ENCODE peak calls at places on chromosomes 1 and 21, in six cellular contexts. P, A, D, V, M and Z are unnamed samples. For H3K4me1 and H3K27me3, the result is how much of the 10 kb centered on the place peaks cover.

GRCh38 chr21:28480091-28480869 is 512.4 kb downstream of the LTN1 start:
- DNase-seq in P (no peak), A (no peak), D (no peak), V (no peak), M (no peak), Z (no peak)

GRCh38 chr1:244005455-244005854 is 45.6 kb upstream of the ZBTB18 start:
- DNase-seq in P (no peak), A (no peak), D (no peak), V (no peak), M (no peak), Z (no peak)

GRCh38 chr1:239448911-239449310 is 62.5 kb downstream of the CHRM3 start:
- DNase-seq in P (no peak), A (no peak), D (no peak), V (no peak), M (no peak), Z (no peak)

GRCh38 chr21:33945652-33946270 is 30.2 kb upstream of the ATP5PO start:
- DNase-seq in P (no peak), A (no peak), D (no peak), V (no peak), M (no peak), Z (no peak)

GRCh38 chr21:43771199-43771675 is 4.9 kb downstream of the CSTB start:
- DNase-seq in P (no peak), A (no peak), D (no peak), V (no peak), M (no peak), Z (no peak)

GRCh38 chr21:26115899-26116298 is 54.7 kb downstream of the APP start:
- DNase-seq in P (no peak), A (no peak), D (no peak), V (no peak), M (no peak), Z (no peak)

GRCh38 chr1:159978107-159978398 is 24.0 kb upstream of the SLAMF9 start:
- DNase-seq in P (no peak), A (no peak), D (no peak), V (no peak), M (no peak), Z (no peak)

GRCh38 chr1:41699861-41700248 is 215.4 kb upstream of the EDN2 start:
- DNase-seq in P (no peak), A (no peak), D (no peak), V (no peak), M (no peak), Z (no peak)

GRCh38 chr1:241551759-241552638 is 19.8 kb downstream of the KMO start:
- DNase-seq in P (no peak), A (no peak), D (no peak), V (no peak), M (peak), Z (peak)

GRCh38 chr1:236983818-236984217 is 20.4 kb downstream of the MT1HL1 start:
- DNase-seq in P (no peak), A (no peak), D (no peak), V (no peak), M (no peak), Z (no peak)

GRCh38 chr1:44327679-44328491 is 27.2 kb downstream of the ERI3 start:
- DNase-seq in P (no peak), A (peak), D (peak), V (peak), M (peak), Z (peak)

GRCh38 chr1:228772516-228773212 is 37.4 kb downstream of the RHOU start:
- DNase-seq in P (no peak), A (no peak), D (no peak), V (no peak), M (no peak), Z (no peak)
- H3K4me1 ChIP-seq in P (under half), A (under half), D (under half), V (under half), M (under half), Z (under half)

DNA sequence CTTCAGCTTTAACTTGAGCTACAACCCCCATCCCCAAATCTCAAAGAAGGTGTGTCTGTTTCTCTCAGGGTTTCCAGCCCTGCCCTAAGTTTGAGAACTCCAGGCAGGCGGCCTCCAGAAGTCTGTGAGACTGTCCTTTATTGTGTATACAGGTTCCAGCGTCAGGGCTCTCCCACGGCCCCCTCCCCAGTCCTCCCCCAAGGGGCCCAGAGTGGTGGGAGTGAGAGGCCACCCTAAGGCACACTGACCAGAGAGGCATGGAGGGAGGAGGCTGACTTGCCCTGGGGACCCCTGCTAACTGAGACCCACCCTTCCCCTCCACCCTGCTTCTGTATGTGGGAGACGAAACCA is 4.0 kb downstream of the HSPB7 start:
- DNase-seq in P (no peak), A (no peak), D (no peak), V (no peak), M (no peak), Z (no peak)
- H3K4me3 ChIP-seq in P (no peak), A (no peak), D (no peak), V (no peak), M (no peak), Z (no peak)

DNA sequence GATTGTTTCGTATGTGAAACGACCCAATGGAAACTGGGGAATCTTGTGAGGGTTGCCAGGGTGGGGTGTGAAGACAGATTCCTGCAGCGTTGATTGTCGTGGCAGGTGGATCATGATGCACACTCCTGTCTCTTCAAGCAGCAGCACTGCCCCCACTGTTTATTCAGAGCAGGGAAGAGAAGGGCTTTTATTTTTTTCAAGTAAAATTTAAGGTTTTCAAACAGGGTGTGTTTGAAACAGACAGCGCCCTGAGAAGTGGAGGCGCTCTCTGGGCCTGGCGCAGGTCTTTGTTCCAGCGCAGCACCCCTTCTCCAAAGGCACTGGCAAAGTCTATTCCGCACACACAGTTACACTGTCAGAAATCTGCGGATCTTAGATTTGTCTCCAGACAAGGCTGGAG is 6.9 kb downstream of the C1orf53 start:
- DNase-seq in P (no peak), A (no peak), D (no peak), V (no peak), M (no peak), Z (no peak)
- H3K27me3 ChIP-seq in P (half or more), A (under half), D (half or more), V (under half), M (half or more), Z (under half)

GRCh38 chr1:54564312-54565112 is 16.5 kb downstream of the ACOT11 start:
- DNase-seq in P (no peak), A (no peak), D (no peak), V (peak), M (no peak), Z (peak)
- H3K4me1 ChIP-seq in P (under half), A (under half), D (under half), V (under half), M (under half), Z (under half)

GRCh38 chr1:158830904-158831507 is at the start of gene MNDA:
- DNase-seq in P (no peak), A (no peak), D (no peak), V (no peak), M (no peak), Z (no peak)
- H3K4me3 ChIP-seq in P (no peak), A (no peak), D (no peak), V (no peak), M (peak), Z (no peak)

GRCh38 chr1:217138173-217138838 is 415.1 kb upstream of the ESRRG start:
- DNase-seq in P (no peak), A (no peak), D (no peak), V (no peak), M (no peak), Z (no peak)

GRCh38 chr1:217137210-217137871 is 414.1 kb upstream of the ESRRG start:
- DNase-seq in P (no peak), A (no peak), D (no peak), V (peak), M (no peak), Z (no peak)

GRCh38 chr1:217138839-217139466 is 415.7 kb upstream of the ESRRG start:
- DNase-seq in P (no peak), A (no peak), D (no peak), V (no peak), M (no peak), Z (no peak)

GRCh38 chr1:217139513-217139912 is 416.3 kb upstream of the ESRRG start:
- DNase-seq in P (no peak), A (no peak), D (no peak), V (no peak), M (no peak), Z (no peak)

DNA sequence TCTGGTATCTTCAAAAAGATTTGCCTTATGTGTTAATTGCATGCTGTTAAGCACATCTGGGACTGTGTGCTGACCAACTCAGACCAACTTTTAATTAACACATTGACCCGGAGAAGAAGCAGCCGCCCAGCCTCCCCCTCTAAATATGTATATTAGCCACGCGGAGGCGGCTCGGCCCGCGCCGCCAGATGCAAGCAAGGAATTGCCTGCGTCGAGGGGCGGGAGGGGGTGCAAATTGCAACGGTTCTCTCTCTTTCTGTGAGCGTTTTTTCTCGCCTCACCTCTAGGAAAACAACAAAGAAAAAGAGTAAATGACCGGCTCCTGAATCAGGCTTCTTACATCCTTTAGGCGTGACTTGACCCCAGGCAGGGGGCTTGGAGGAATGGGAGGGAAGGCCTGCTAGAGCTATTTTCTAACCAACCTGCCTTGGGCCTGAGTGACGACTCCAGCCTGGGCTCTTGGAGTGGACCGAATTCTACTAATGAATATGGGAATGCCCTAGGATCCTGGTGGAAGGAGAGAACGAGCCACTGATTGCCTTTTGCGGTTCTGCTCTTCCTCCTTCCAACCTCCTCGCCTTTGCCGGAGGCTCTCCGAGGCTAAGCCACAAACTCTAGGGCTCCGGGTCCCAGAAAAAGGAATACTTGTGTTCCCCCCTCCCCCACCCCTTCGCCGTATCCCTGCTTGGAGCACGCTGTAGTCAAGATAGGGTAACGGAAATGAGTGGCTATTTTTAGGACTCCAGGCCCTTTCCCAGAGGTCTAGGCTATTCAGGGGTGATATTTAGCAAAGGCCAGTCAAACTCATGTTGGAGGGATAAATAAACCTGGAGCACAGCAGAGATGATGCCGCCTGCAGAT is 417.0 kb upstream of the ESRRG start:
- DNase-seq in P (no peak), A (no peak), D (no peak), V (no peak), M (no peak), Z (no peak)
- H3K27me3 ChIP-seq in P (half or more), A (under half), D (under half), V (under half), M (under half), Z (under half)